ENCODE peak calls at places on chromosomes 11 and 22, in six cellular contexts. One of them, this sample, is unnamed.

GRCh38 chr11:114088836-114089235 is 29.3 kb downstream of the ZBTB16 start:
- DNase-seq in left lung: no peak
- DNase-seq in activated CD8-positive, alpha-beta memory T cell treated with anti-CD3 and anti-CD28 coated beads, Interleukin-2, amount 50 U/mL, for 48 hours: no peak
- DNase-seq in cardiac fibroblast: no peak
- DNase-seq in bronchial epithelial cell: no peak
- DNase-seq in NCI-H1436: no peak
- DNase-seq in this sample: no peak

GRCh38 chr11:95108159-95108611 is 18.5 kb downstream of the ENDOD1 start:
- DNase-seq in left lung: no peak
- DNase-seq in activated CD8-positive, alpha-beta memory T cell treated with anti-CD3 and anti-CD28 coated beads, Interleukin-2, amount 50 U/mL, for 48 hours: no peak
- DNase-seq in cardiac fibroblast: peak; percentile 90
- DNase-seq in bronchial epithelial cell: peak; percentile 86
- DNase-seq in NCI-H1436: no peak
- DNase-seq in this sample: no peak

GRCh38 chr11:66050581-66051231 is 1.5 kb upstream of the SF3B2 start:
- DNase-seq in left lung: no peak
- DNase-seq in activated CD8-positive, alpha-beta memory T cell treated with anti-CD3 and anti-CD28 coated beads, Interleukin-2, amount 50 U/mL, for 48 hours: no peak
- DNase-seq in cardiac fibroblast: no peak
- DNase-seq in bronchial epithelial cell: no peak
- DNase-seq in NCI-H1436: peak; percentile 14
- DNase-seq in this sample: no peak

GRCh38 chr11:77175869-77176539 is 48.0 kb downstream of the MYO7A start:
- DNase-seq in left lung: peak; percentile 66
- DNase-seq in activated CD8-positive, alpha-beta memory T cell treated with anti-CD3 and anti-CD28 coated beads, Interleukin-2, amount 50 U/mL, for 48 hours: no peak
- DNase-seq in cardiac fibroblast: no peak
- DNase-seq in bronchial epithelial cell: no peak
- DNase-seq in NCI-H1436: no peak
- DNase-seq in this sample: no peak

GRCh38 chr11:73141309-73142127 is 600 bp downstream of the FCHSD2 start:
- DNase-seq in left lung: peak; percentile 83
- DNase-seq in activated CD8-positive, alpha-beta memory T cell treated with anti-CD3 and anti-CD28 coated beads, Interleukin-2, amount 50 U/mL, for 48 hours: peak; percentile 84
- DNase-seq in cardiac fibroblast: peak; percentile 73
- DNase-seq in bronchial epithelial cell: peak; percentile 22
- DNase-seq in NCI-H1436: peak; percentile 59
- DNase-seq in this sample: peak; percentile 85

GRCh38 chr22:20571078-20571503 is 63.7 kb downstream of the MED15 start:
- DNase-seq in left lung: no peak
- DNase-seq in activated CD8-positive, alpha-beta memory T cell treated with anti-CD3 and anti-CD28 coated beads, Interleukin-2, amount 50 U/mL, for 48 hours: no peak
- DNase-seq in cardiac fibroblast: no peak
- DNase-seq in bronchial epithelial cell: no peak
- DNase-seq in NCI-H1436: no peak
- DNase-seq in this sample: no peak

GRCh38 chr11:11044137-11044855 is 186.4 kb upstream of the ZBED5 start:
- DNase-seq in left lung: no peak
- DNase-seq in activated CD8-positive, alpha-beta memory T cell treated with anti-CD3 and anti-CD28 coated beads, Interleukin-2, amount 50 U/mL, for 48 hours: no peak
- DNase-seq in cardiac fibroblast: no peak
- DNase-seq in bronchial epithelial cell: no peak
- DNase-seq in NCI-H1436: no peak
- DNase-seq in this sample: no peak

GRCh38 chr11:19679952-19680823 is 32.4 kb upstream of the NAV2 start:
- DNase-seq in left lung: peak; percentile 88
- DNase-seq in activated CD8-positive, alpha-beta memory T cell treated with anti-CD3 and anti-CD28 coated beads, Interleukin-2, amount 50 U/mL, for 48 hours: no peak
- DNase-seq in cardiac fibroblast: peak; percentile 99
- DNase-seq in bronchial epithelial cell: peak; percentile 96
- DNase-seq in NCI-H1436: no peak
- DNase-seq in this sample: no peak

GRCh38 chr11:76629133-76629852 is 41.3 kb downstream of the LRRC32 start:
- DNase-seq in left lung: peak; percentile 80
- DNase-seq in activated CD8-positive, alpha-beta memory T cell treated with anti-CD3 and anti-CD28 coated beads, Interleukin-2, amount 50 U/mL, for 48 hours: peak; percentile 68
- DNase-seq in cardiac fibroblast: peak; percentile 97
- DNase-seq in bronchial epithelial cell: peak; percentile 43
- DNase-seq in NCI-H1436: no peak
- DNase-seq in this sample: no peak

GRCh38 chr11:95341246-95341645 is 110.2 kb upstream of the SESN3 start:
- DNase-seq in left lung: no peak
- DNase-seq in activated CD8-positive, alpha-beta memory T cell treated with anti-CD3 and anti-CD28 coated beads, Interleukin-2, amount 50 U/mL, for 48 hours: no peak
- DNase-seq in cardiac fibroblast: no peak
- DNase-seq in bronchial epithelial cell: no peak
- DNase-seq in NCI-H1436: no peak
- DNase-seq in this sample: no peak

GRCh38 chr11:77633856-77634425 is 3.7 kb downstream of the CLNS1A start:
- DNase-seq in left lung: peak; percentile 37
- DNase-seq in activated CD8-positive, alpha-beta memory T cell treated with anti-CD3 and anti-CD28 coated beads, Interleukin-2, amount 50 U/mL, for 48 hours: no peak
- DNase-seq in cardiac fibroblast: peak; percentile 29
- DNase-seq in bronchial epithelial cell: no peak
- DNase-seq in NCI-H1436: no peak
- DNase-seq in this sample: no peak

GRCh38 chr11:84384637-84385227 is 1098.6 kb upstream of the CCDC90B start:
- DNase-seq in left lung: no peak
- DNase-seq in activated CD8-positive, alpha-beta memory T cell treated with anti-CD3 and anti-CD28 coated beads, Interleukin-2, amount 50 U/mL, for 48 hours: no peak
- DNase-seq in cardiac fibroblast: peak; percentile 69
- DNase-seq in bronchial epithelial cell: peak; percentile 54
- DNase-seq in NCI-H1436: peak; percentile 51
- DNase-seq in this sample: no peak

GRCh38 chr22:50058338-50059184 is 463 bp upstream of the TTLL8 start:
- DNase-seq in left lung: no peak
- DNase-seq in activated CD8-positive, alpha-beta memory T cell treated with anti-CD3 and anti-CD28 coated beads, Interleukin-2, amount 50 U/mL, for 48 hours: no peak
- DNase-seq in cardiac fibroblast: no peak
- DNase-seq in bronchial epithelial cell: no peak
- DNase-seq in NCI-H1436: no peak
- DNase-seq in this sample: no peak

GRCh38 chr22:46418827-46419226 is 83.3 kb downstream of the TRMU start:
- DNase-seq in left lung: no peak
- DNase-seq in activated CD8-positive, alpha-beta memory T cell treated with anti-CD3 and anti-CD28 coated beads, Interleukin-2, amount 50 U/mL, for 48 hours: no peak
- DNase-seq in cardiac fibroblast: no peak
- DNase-seq in bronchial epithelial cell: no peak
- DNase-seq in NCI-H1436: no peak
- DNase-seq in this sample: no peak

GRCh38 chr22:23236440-23237139 is 56.3 kb downstream of the BCR start:
- DNase-seq in left lung: no peak
- DNase-seq in activated CD8-positive, alpha-beta memory T cell treated with anti-CD3 and anti-CD28 coated beads, Interleukin-2, amount 50 U/mL, for 48 hours: no peak
- DNase-seq in cardiac fibroblast: no peak
- DNase-seq in bronchial epithelial cell: no peak
- DNase-seq in NCI-H1436: no peak
- DNase-seq in this sample: no peak

GRCh38 chr22:26417406-26417805 is 11.7 kb upstream of the ASPHD2 start:
- DNase-seq in left lung: no peak
- DNase-seq in activated CD8-positive, alpha-beta memory T cell treated with anti-CD3 and anti-CD28 coated beads, Interleukin-2, amount 50 U/mL, for 48 hours: no peak
- DNase-seq in cardiac fibroblast: no peak
- DNase-seq in bronchial epithelial cell: peak; percentile 8
- DNase-seq in NCI-H1436: no peak
- DNase-seq in this sample: no peak

GRCh38 chr11:19328586-19329311 is 88.0 kb upstream of the E2F8 start:
- DNase-seq in left lung: no peak
- DNase-seq in activated CD8-positive, alpha-beta memory T cell treated with anti-CD3 and anti-CD28 coated beads, Interleukin-2, amount 50 U/mL, for 48 hours: no peak
- DNase-seq in cardiac fibroblast: peak; percentile 55
- DNase-seq in bronchial epithelial cell: no peak
- DNase-seq in NCI-H1436: no peak
- DNase-seq in this sample: no peak

GRCh38 chr11:71437879-71438278 is 10.3 kb downstream of the DHCR7 start:
- DNase-seq in left lung: no peak
- DNase-seq in activated CD8-positive, alpha-beta memory T cell treated with anti-CD3 and anti-CD28 coated beads, Interleukin-2, amount 50 U/mL, for 48 hours: no peak
- DNase-seq in cardiac fibroblast: no peak
- DNase-seq in bronchial epithelial cell: no peak
- DNase-seq in NCI-H1436: no peak
- DNase-seq in this sample: no peak

GRCh38 chr11:21115999-21116398 is 446.6 kb downstream of the NELL1 start:
- DNase-seq in left lung: no peak
- DNase-seq in activated CD8-positive, alpha-beta memory T cell treated with anti-CD3 and anti-CD28 coated beads, Interleukin-2, amount 50 U/mL, for 48 hours: no peak
- DNase-seq in cardiac fibroblast: no peak
- DNase-seq in bronchial epithelial cell: no peak
- DNase-seq in NCI-H1436: no peak
- DNase-seq in this sample: no peak

GRCh38 chr11:810040-810567 is 337 bp downstream of the RPLP2 start:
- DNase-seq in left lung: no peak
- DNase-seq in activated CD8-positive, alpha-beta memory T cell treated with anti-CD3 and anti-CD28 coated beads, Interleukin-2, amount 50 U/mL, for 48 hours: peak; percentile 68
- DNase-seq in cardiac fibroblast: no peak
- DNase-seq in bronchial epithelial cell: no peak
- DNase-seq in NCI-H1436: no peak
- DNase-seq in this sample: no peak

GRCh38 chr11:17580271-17580670 is 33.2 kb downstream of the OTOG start:
- DNase-seq in left lung: no peak
- DNase-seq in activated CD8-positive, alpha-beta memory T cell treated with anti-CD3 and anti-CD28 coated beads, Interleukin-2, amount 50 U/mL, for 48 hours: no peak
- DNase-seq in cardiac fibroblast: no peak
- DNase-seq in bronchial epithelial cell: no peak
- DNase-seq in NCI-H1436: no peak
- DNase-seq in this sample: no peak

GRCh38 chr22:37485006-37485713 is 1.0 kb downstream of the MFNG start:
- DNase-seq in left lung: peak; percentile 53
- DNase-seq in activated CD8-positive, alpha-beta memory T cell treated with anti-CD3 and anti-CD28 coated beads, Interleukin-2, amount 50 U/mL, for 48 hours: peak; percentile 83
- DNase-seq in cardiac fibroblast: no peak
- DNase-seq in bronchial epithelial cell: no peak
- DNase-seq in NCI-H1436: no peak
- DNase-seq in this sample: no peak

GRCh38 chr11:117829369-117829725 is 4.8 kb upstream of the FXYD2 start:
- DNase-seq in left lung: no peak
- DNase-seq in activated CD8-positive, alpha-beta memory T cell treated with anti-CD3 and anti-CD28 coated beads, Interleukin-2, amount 50 U/mL, for 48 hours: peak; percentile 50
- DNase-seq in cardiac fibroblast: no peak
- DNase-seq in bronchial epithelial cell: no peak
- DNase-seq in NCI-H1436: no peak
- DNase-seq in this sample: no peak

GRCh38 chr11:64859542-64860414 is 15.3 kb upstream of the CDC42BPG start:
- DNase-seq in left lung: no peak
- DNase-seq in activated CD8-positive, alpha-beta memory T cell treated with anti-CD3 and anti-CD28 coated beads, Interleukin-2, amount 50 U/mL, for 48 hours: peak; percentile 77
- DNase-seq in cardiac fibroblast: no peak
- DNase-seq in bronchial epithelial cell: no peak
- DNase-seq in NCI-H1436: no peak
- DNase-seq in this sample: no peak

GRCh38 chr22:46180370-46181137 is 30.2 kb downstream of the PPARA start:
- DNase-seq in left lung: no peak
- DNase-seq in activated CD8-positive, alpha-beta memory T cell treated with anti-CD3 and anti-CD28 coated beads, Interleukin-2, amount 50 U/mL, for 48 hours: no peak
- DNase-seq in cardiac fibroblast: peak; percentile 12
- DNase-seq in bronchial epithelial cell: no peak
- DNase-seq in NCI-H1436: no peak
- DNase-seq in this sample: no peak

GRCh38 chr22:42933783-42934144 is 76.7 kb upstream of the ARFGAP3 start:
- DNase-seq in left lung: no peak
- DNase-seq in activated CD8-positive, alpha-beta memory T cell treated with anti-CD3 and anti-CD28 coated beads, Interleukin-2, amount 50 U/mL, for 48 hours: no peak
- DNase-seq in cardiac fibroblast: peak; percentile 96
- DNase-seq in bronchial epithelial cell: peak; percentile 91
- DNase-seq in NCI-H1436: no peak
- DNase-seq in this sample: no peak